ENCODE peak calls at places on chromosomes 12 and 14, in six cellular contexts. E, V, Y, U, D and J are unnamed samples.

GRCh38 chr14:52131640-52132320 is 62.9 kb upstream of the NID2 start:
- DNase-seq in E (peak), V (no peak), Y (peak), U (peak), D (peak), J (peak)

GRCh38 chr12:120849765-120850164 is 54.4 kb downstream of the SPPL3 start:
- DNase-seq in E (peak), V (no peak), Y (no peak), U (no peak), D (peak), J (peak)

GRCh38 chr14:21039585-21040369 is 2.4 kb upstream of the RNASE7 start:
- DNase-seq in E (no peak), V (no peak), Y (peak), U (peak), D (peak), J (peak)

GRCh38 chr12:28622416-28622815 is 432.2 kb downstream of the CCDC91 start:
- DNase-seq in E (no peak), V (no peak), Y (peak), U (no peak), D (peak), J (peak)

GRCh38 chr14:99884834-99885648 is 91.8 kb downstream of the EML1 start:
- DNase-seq in E (no peak), V (no peak), Y (peak), U (no peak), D (peak), J (no peak)

GRCh38 chr14:55028066-55028465 is 1.0 kb downstream of the SOCS4 start:
- DNase-seq in E (no peak), V (no peak), Y (no peak), U (no peak), D (no peak), J (no peak)

GRCh38 chr14:20435454-20436362 is at the start of gene KLHL33:
- DNase-seq in E (no peak), V (no peak), Y (no peak), U (peak), D (no peak), J (no peak)

GRCh38 chr14:35140718-35141581 is 18.6 kb downstream of the PRORP start:
- DNase-seq in E (no peak), V (no peak), Y (peak), U (no peak), D (no peak), J (no peak)

GRCh38 chr14:28762290-28762948 is 4.2 kb upstream of the FOXG1 start:
- DNase-seq in E (no peak), V (no peak), Y (no peak), U (no peak), D (no peak), J (no peak)

GRCh38 chr14:51539571-51540037 is 112.1 kb upstream of the FRMD6 start:
- DNase-seq in E (no peak), V (no peak), Y (peak), U (no peak), D (peak), J (peak)

GRCh38 chr12:130254476-130255276 is 83.0 kb upstream of the PIWIL1 start:
- DNase-seq in E (no peak), V (no peak), Y (no peak), U (no peak), D (no peak), J (no peak)

GRCh38 chr12:103908877-103909276 is 21.3 kb upstream of the HSP90B1 start:
- DNase-seq in E (no peak), V (no peak), Y (no peak), U (no peak), D (no peak), J (peak)

GRCh38 chr12:95201056-95201670 is 16.1 kb downstream of the FGD6 start:
- DNase-seq in E (no peak), V (no peak), Y (no peak), U (no peak), D (no peak), J (peak)

GRCh38 chr12:91913651-91914050 is 232.0 kb downstream of the BTG1 start:
- DNase-seq in E (no peak), V (no peak), Y (no peak), U (no peak), D (no peak), J (no peak)

GRCh38 chr12:4282103-4282891 is 8.7 kb downstream of the CCND2 start:
- DNase-seq in E (no peak), V (no peak), Y (no peak), U (no peak), D (no peak), J (no peak)

GRCh38 chr12:52414936-52415335 is 8.8 kb upstream of the KRT82 start:
- DNase-seq in E (no peak), V (no peak), Y (no peak), U (no peak), D (no peak), J (no peak)
- H3K27ac ChIP-seq in E (no peak), V (no peak), Y (no peak), U (no peak), D (no peak), J (no peak)

GRCh38 chr14:72523397-72524157 is 370.3 kb downstream of the DPF3 start:
- DNase-seq in E (no peak), V (no peak), Y (peak), U (no peak), D (no peak), J (no peak)
- TF ChIP-seq CTCF in E (no peak), V (no peak), Y (no peak), U (no peak), D (no peak), J (no peak)

GRCh38 chr14:77377502-77377844 is 294 bp downstream of the SAMD15 start:
- DNase-seq in E (no peak), V (no peak), Y (no peak), U (no peak), D (no peak), J (no peak)
- H3K27ac ChIP-seq in E (no peak), V (peak), Y (peak), U (no peak), D (no peak), J (no peak)

DNA sequence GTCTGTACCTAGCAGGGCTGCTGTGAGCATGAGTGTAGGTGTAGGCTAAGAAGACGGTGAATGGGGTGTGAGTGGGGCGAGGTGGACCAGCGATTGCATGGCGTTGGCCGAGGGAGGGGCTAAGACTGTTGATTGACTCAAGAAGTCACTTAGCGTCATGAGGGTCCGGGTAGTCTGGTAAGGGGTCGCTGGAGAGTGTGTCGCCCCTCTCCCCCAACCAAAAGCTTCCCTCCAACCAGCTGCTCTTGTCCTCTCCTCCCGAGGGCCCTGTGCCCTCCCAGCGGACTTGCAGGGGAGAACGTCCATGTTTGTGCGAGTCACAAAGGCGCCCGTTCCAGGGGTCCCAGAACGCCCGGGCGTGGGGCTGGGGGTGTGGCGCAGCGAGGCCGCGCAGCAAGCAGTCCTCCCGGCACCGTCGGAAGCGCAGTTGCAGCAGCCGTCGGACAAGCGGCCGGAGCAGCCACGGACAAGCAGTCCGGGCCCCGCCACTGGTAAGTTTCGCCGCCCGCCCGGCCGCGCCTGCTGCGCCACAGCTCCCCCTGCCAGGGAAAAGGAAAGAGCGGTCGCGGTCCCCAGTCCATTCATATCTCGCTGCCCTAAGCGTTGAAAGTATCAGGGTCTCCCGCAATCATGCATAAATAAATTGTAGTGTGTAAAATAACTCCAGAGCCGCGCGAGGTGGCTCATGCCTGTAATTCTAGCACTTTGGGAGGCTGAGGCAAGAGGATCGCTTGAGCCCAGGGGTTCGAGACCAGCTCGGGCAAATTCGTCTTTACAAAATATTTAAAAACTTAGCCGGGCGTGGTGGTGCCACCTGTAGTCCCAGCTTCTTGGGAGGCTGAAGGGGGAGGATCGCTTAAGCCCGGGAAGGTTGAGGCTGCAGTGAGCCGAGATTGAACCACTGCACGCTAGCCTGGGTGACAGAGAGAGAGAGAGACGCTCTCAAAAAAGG is at the start of gene CCDC63:
- DNase-seq in E (peak), V (peak), Y (peak), U (peak), D (no peak), J (no peak)
- TF ChIP-seq CTCF in E (peak), V (peak), Y (peak), U (peak), D (peak), J (peak)

GRCh38 chr12:117342247-117342646 is 19.2 kb downstream of the NOS1 start:
- DNase-seq in E (no peak), V (no peak), Y (no peak), U (no peak), D (no peak), J (no peak)
- H3K27ac ChIP-seq in E (no peak), V (no peak), Y (no peak), U (no peak), D (no peak), J (no peak)

GRCh38 chr12:51028126-51028810 is 2.1 kb upstream of the SLC11A2 start:
- DNase-seq in E (no peak), V (no peak), Y (peak), U (no peak), D (no peak), J (peak)
- TF ChIP-seq CTCF in E (peak), V (peak), Y (no peak), U (no peak), D (peak), J (peak)

GRCh38 chr12:1740161-1740948 is 49.5 kb downstream of the ADIPOR2 start:
- DNase-seq in E (no peak), V (no peak), Y (no peak), U (no peak), D (no peak), J (no peak)

GRCh38 chr12:1738480-1738879 is 47.6 kb downstream of the ADIPOR2 start:
- DNase-seq in E (no peak), V (no peak), Y (no peak), U (no peak), D (no peak), J (no peak)

GRCh38 chr12:1741154-1741949 is 50.5 kb downstream of the ADIPOR2 start:
- DNase-seq in E (no peak), V (no peak), Y (no peak), U (no peak), D (no peak), J (no peak)

GRCh38 chr12:1739368-1739767 is 48.5 kb downstream of the ADIPOR2 start:
- DNase-seq in E (no peak), V (no peak), Y (no peak), U (no peak), D (no peak), J (no peak)

GRCh38 chr12:1737643-1738286 is 46.9 kb downstream of the ADIPOR2 start:
- DNase-seq in E (no peak), V (no peak), Y (no peak), U (no peak), D (no peak), J (no peak)
- H3K27ac ChIP-seq in E (no peak), V (no peak), Y (no peak), U (no peak), D (no peak), J (no peak)

DNA sequence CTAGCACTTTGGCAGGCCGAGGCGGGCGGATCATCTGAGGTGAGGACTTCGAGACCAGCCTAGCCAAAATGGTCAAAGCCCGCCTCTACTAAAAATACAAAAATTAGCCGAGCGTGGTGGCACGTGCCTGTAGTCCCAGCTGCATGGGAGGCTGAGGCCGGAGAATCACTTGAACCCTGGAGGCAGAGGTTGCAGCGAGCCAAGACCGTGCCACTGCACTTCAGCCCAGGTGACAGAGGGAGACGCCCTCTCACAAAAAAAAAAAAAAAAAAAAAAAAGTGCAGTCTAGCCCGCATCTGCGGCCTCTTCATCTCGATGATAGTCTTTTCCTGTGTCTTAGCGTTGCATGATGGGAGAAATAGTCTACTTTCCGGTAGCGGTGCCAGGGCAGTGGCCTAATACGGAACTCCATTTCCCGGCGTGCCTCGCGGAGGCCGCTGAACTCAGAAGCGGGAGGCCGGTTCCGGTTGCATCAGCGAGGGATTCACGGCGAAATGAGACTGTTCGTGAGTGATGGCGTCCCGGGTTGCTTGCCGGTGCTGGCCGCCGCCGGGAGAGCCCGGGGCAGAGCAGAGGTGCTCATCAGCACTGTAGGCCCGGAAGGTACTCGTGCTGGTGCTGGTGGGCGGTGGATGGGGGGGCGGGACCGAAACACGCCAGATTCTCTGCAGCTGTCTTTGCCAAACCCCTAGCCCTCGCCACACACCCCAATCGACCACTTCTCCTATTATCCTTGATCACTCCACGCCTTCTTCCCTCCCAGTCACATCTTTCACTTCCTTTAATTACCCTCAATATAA is at the start of gene MARS1:
- DNase-seq in E (peak), V (peak), Y (peak), U (peak), D (peak), J (peak)
- TF ChIP-seq CTCF in E (peak), V (no peak), Y (no peak), U (no peak), D (no peak), J (peak)

GRCh38 chr14:95499354-95499750 is 17.1 kb downstream of the SYNE3 start:
- DNase-seq in E (no peak), V (no peak), Y (no peak), U (no peak), D (no peak), J (no peak)
- H3K27ac ChIP-seq in E (no peak), V (no peak), Y (no peak), U (no peak), D (no peak), J (no peak)

GRCh38 chr14:73223049-73223448 is 14.3 kb upstream of the PAPLN start:
- DNase-seq in E (no peak), V (no peak), Y (peak), U (no peak), D (no peak), J (no peak)
- TF ChIP-seq CTCF in E (no peak), V (no peak), Y (no peak), U (no peak), D (no peak), J (no peak)